ENCODE peak calls at places on chromosomes 16 and 17, in nine cellular contexts. J, D, R, N, X, Q, M, T and P are unnamed samples.

GRCh38 chr16:75379911-75380847 is 53.1 kb downstream of the CFDP1 start:
- DNase-seq in N (no peak), X (no peak), J (peak; percentile 25), R (peak; percentile 26), D (peak; percentile 14), M (no peak), Q (peak; percentile 4), T (no peak), P (no peak)

GRCh38 chr16:28207425-28207824 is 4.3 kb downstream of the XPO6 start:
- DNase-seq in J (no peak), X (no peak), N (no peak), D (no peak), T (no peak), M (no peak), R (no peak), Q (no peak), P (no peak)

GRCh38 chr17:29622337-29623282 is at the start of gene CORO6:
- DNase-seq in R (peak; percentile 53), D (peak; percentile 55), J (peak; percentile 64), M (peak; percentile 47), N (peak; percentile 63), T (peak; percentile 29), Q (peak; percentile 54), X (no peak), P (peak; percentile 54)

GRCh38 chr17:3773511-3773910 is 27.5 kb downstream of the ITGAE start:
- DNase-seq in R (no peak), T (no peak), J (no peak), M (peak; percentile 52), D (no peak), X (no peak), Q (no peak), N (no peak), P (no peak)

GRCh38 chr17:48994548-48995331 is 2.4 kb upstream of the IGF2BP1 start:
- DNase-seq in X (no peak), T (no peak), R (no peak), N (no peak), D (no peak), J (no peak), M (no peak), Q (no peak), P (no peak)

GRCh38 chr16:54291107-54291980 is 4.8 kb upstream of the IRX3 start:
- DNase-seq in J (no peak), T (no peak), N (no peak), R (no peak), Q (no peak), D (no peak), X (no peak), M (no peak), P (no peak)

GRCh38 chr17:17944743-17945142 is 27.5 kb downstream of the TOM1L2 start:
- DNase-seq in D (no peak), M (no peak), T (no peak), J (no peak), R (no peak), Q (no peak), N (no peak), X (no peak), P (no peak)

GRCh38 chr16:89118361-89119061 is 24.9 kb downstream of the ACSF3 start:
- DNase-seq in R (no peak), J (no peak), N (peak; percentile 75), M (no peak), D (no peak), Q (no peak), T (no peak), X (no peak), P (no peak)

GRCh38 chr17:69358688-69359596 is 32.0 kb upstream of the ABCA5 start:
- DNase-seq in T (no peak), R (no peak), N (no peak), X (no peak), D (no peak), M (no peak), Q (no peak), J (no peak), P (no peak)

GRCh38 chr16:68367034-68367433 is 56.2 kb downstream of the PRMT7 start:
- DNase-seq in M (peak; percentile 53), D (no peak), J (peak; percentile 44), X (no peak), R (no peak), Q (no peak), N (peak; percentile 82), T (no peak), P (no peak)

GRCh38 chr17:44672479-44673093 is 16.3 kb downstream of the MEIOC start:
- DNase-seq in M (peak; percentile 53), D (no peak), X (peak; percentile 23), R (no peak), N (no peak), J (no peak), Q (no peak), T (peak; percentile 11), P (peak; percentile 30)

GRCh38 chr17:76265624-76266243 is 586 bp downstream of the UBALD2 start:
- DNase-seq in J (peak; percentile 57), X (no peak), Q (no peak), T (no peak), D (no peak), R (peak; percentile 46), M (peak; percentile 47), N (peak; percentile 69), P (peak; percentile 17)

GRCh38 chr16:69463876-69464275 is 39.5 kb downstream of the CYB5B start:
- DNase-seq in T (no peak), X (no peak), M (no peak), N (no peak), J (no peak), R (no peak), Q (no peak), D (no peak), P (no peak)

GRCh38 chr16:12201863-12202262 is 225.3 kb downstream of the SNX29 start:
- DNase-seq in N (no peak), X (no peak), J (no peak), Q (no peak), M (no peak), R (no peak), D (no peak), T (no peak), P (no peak)

GRCh38 chr16:57446530-57447141 is 549 bp downstream of the CIAPIN1 start:
- DNase-seq in X (peak; percentile 1), J (no peak), N (peak; percentile 38), M (peak; percentile 48), R (peak; percentile 2), T (no peak), D (no peak), Q (no peak), P (peak; percentile 14)

GRCh38 chr17:39643271-39643670 is 6.3 kb downstream of the STARD3 start:
- DNase-seq in X (no peak), M (peak; percentile 25), J (no peak), Q (no peak), D (no peak), T (no peak), N (no peak), R (no peak), P (peak; percentile 34)

GRCh38 chr17:69477204-69477899 is 62.9 kb downstream of the MAP2K6 start:
- DNase-seq in X (no peak), N (no peak), T (no peak), Q (no peak), M (no peak), J (no peak), R (no peak), D (no peak), P (no peak)

GRCh38 chr16:84851192-84852127 is 31.7 kb downstream of the CRISPLD2 start:
- DNase-seq in R (no peak), X (peak; percentile 88), Q (no peak), M (peak; percentile 95), N (no peak), T (peak; percentile 99), D (no peak), J (no peak), P (peak; percentile 100)

GRCh38 chr16:28935924-28936783 is 4.4 kb downstream of the CD19 start:
- DNase-seq in M (peak; percentile 77), D (peak; percentile 61), X (no peak), T (no peak), N (peak; percentile 87), R (peak; percentile 73), J (peak; percentile 82), Q (peak; percentile 74), P (peak; percentile 81)

GRCh38 chr17:55654015-55654414 is 68.6 kb downstream of the TMEM100 start:
- DNase-seq in T (no peak), D (no peak), M (no peak), R (no peak), J (no peak), X (no peak), N (no peak), Q (no peak), P (no peak)

GRCh38 chr16:10741844-10742243 is 1.8 kb upstream of the NUBP1 start:
- DNase-seq in M (no peak), Q (no peak), D (no peak), T (no peak), N (no peak), R (no peak), J (no peak), X (no peak), P (no peak)

GRCh38 chr16:74896389-74897370 is 88.2 kb downstream of the WDR59 start:
- DNase-seq in J (no peak), N (no peak), M (peak; percentile 73), X (peak; percentile 48), T (peak; percentile 25), R (no peak), Q (no peak), D (no peak), P (peak; percentile 54)

GRCh38 chr17:50208611-50209061 is 7.2 kb upstream of the COL1A1 start:
- DNase-seq in Q (no peak), J (no peak), R (no peak), N (no peak), T (no peak), M (no peak), D (no peak), X (no peak), P (no peak)

GRCh38 chr17:68089881-68090280 is 54.3 kb downstream of the KPNA2 start:
- DNase-seq in T (no peak), D (no peak), J (no peak), R (no peak), Q (no peak), M (peak; percentile 56), X (no peak), N (peak; percentile 66), P (peak; percentile 66)

GRCh38 chr17:8152112-8152775 is at the start of gene PER1:
- DNase-seq in M (peak; percentile 99), T (peak; percentile 75), Q (peak; percentile 79), J (peak; percentile 85), R (peak; percentile 80), X (peak; percentile 79), D (peak; percentile 64), N (peak; percentile 99), P (peak; percentile 97)

GRCh38 chr16:30491744-30492308 is 19.3 kb downstream of the ITGAL start:
- DNase-seq in J (no peak), M (peak; percentile 81), T (peak; percentile 6), Q (no peak), D (peak; percentile 30), N (no peak), R (no peak), X (peak; percentile 38), P (peak; percentile 67)

GRCh38 chr16:49168146-49168545 is 113.5 kb downstream of the CBLN1 start:
- DNase-seq in X (no peak), M (no peak), D (no peak), T (no peak), R (no peak), N (no peak), Q (no peak), J (no peak), P (no peak)

GRCh38 chr16:68272501-68273209 is 8.3 kb downstream of the SLC7A6 start:
- DNase-seq in M (no peak), J (peak; percentile 73), X (no peak), D (peak; percentile 63), R (peak; percentile 76), Q (no peak), T (no peak), N (no peak), P (no peak)

GRCh38 chr17:49918591-49918990 is 50.4 kb upstream of the DLX4 start:
- DNase-seq in N (no peak), D (no peak), M (no peak), X (no peak), R (no peak), J (no peak), Q (no peak), T (no peak), P (no peak)

GRCh38 chr16:89138843-89139520 is 32.6 kb upstream of the CDH15 start:
- DNase-seq in T (no peak), J (no peak), X (no peak), Q (no peak), D (no peak), N (no peak), R (no peak), M (no peak), P (no peak)